ENCODE peak calls at places on chromosome 21, in eight cellular contexts. One of them, this sample, is unnamed.

GRCh38 chr21:33234618-33235520 is 5.1 kb downstream of the IFNAR2 start:
- DNase-seq in GM10248: no peak
- DNase-seq in Peyer's patch: no peak
- DNase-seq in tibial artery: no peak
- DNase-seq in dorsolateral prefrontal cortex: no peak
- DNase-seq in GM20000: no peak
- DNase-seq in AG09319: no peak
- DNase-seq in brain microvascular endothelial cell: no peak
- DNase-seq in this sample: no peak

GRCh38 chr21:46138383-46138970 is 16.9 kb downstream of the FTCD start:
- DNase-seq in dorsolateral prefrontal cortex: no peak
- DNase-seq in GM20000: no peak
- DNase-seq in Peyer's patch: no peak
- DNase-seq in brain microvascular endothelial cell: no peak
- DNase-seq in AG09319: no peak
- DNase-seq in GM10248: no peak
- DNase-seq in tibial artery: no peak
- DNase-seq in this sample: no peak

GRCh38 chr21:43644609-43645008 is 14.7 kb downstream of the HSF2BP start:
- DNase-seq in Peyer's patch: no peak
- DNase-seq in GM10248: no peak
- DNase-seq in tibial artery: peak; percentile 74
- DNase-seq in brain microvascular endothelial cell: peak; percentile 59
- DNase-seq in AG09319: no peak
- DNase-seq in GM20000: no peak
- DNase-seq in dorsolateral prefrontal cortex: peak; percentile 83
- DNase-seq in this sample: no peak

GRCh38 chr21:26365849-26366248 is 195.3 kb upstream of the APP start:
- DNase-seq in brain microvascular endothelial cell: no peak
- DNase-seq in Peyer's patch: no peak
- DNase-seq in tibial artery: no peak
- DNase-seq in GM10248: no peak
- DNase-seq in dorsolateral prefrontal cortex: no peak
- DNase-seq in GM20000: no peak
- DNase-seq in AG09319: no peak
- DNase-seq in this sample: no peak

GRCh38 chr21:34072145-34073031 is 990 bp upstream of the MRPS6 start:
- DNase-seq in dorsolateral prefrontal cortex: no peak
- DNase-seq in brain microvascular endothelial cell: no peak
- DNase-seq in AG09319: no peak
- DNase-seq in Peyer's patch: peak; percentile 56
- DNase-seq in GM10248: no peak
- DNase-seq in GM20000: no peak
- DNase-seq in tibial artery: peak; percentile 81
- DNase-seq in this sample: no peak

GRCh38 chr21:46307625-46308024 is 16.0 kb downstream of the C21orf58 start:
- DNase-seq in AG09319: no peak
- DNase-seq in brain microvascular endothelial cell: peak; percentile 48
- DNase-seq in GM20000: no peak
- DNase-seq in dorsolateral prefrontal cortex: no peak
- DNase-seq in tibial artery: no peak
- DNase-seq in Peyer's patch: no peak
- DNase-seq in GM10248: no peak
- DNase-seq in this sample: no peak

GRCh38 chr21:41612674-41613250 is 104.8 kb upstream of the TMPRSS2 start:
- DNase-seq in tibial artery: peak; percentile 97
- DNase-seq in AG09319: peak; percentile 97
- DNase-seq in GM10248: peak; percentile 58
- DNase-seq in Peyer's patch: peak; percentile 66
- DNase-seq in dorsolateral prefrontal cortex: peak; percentile 44
- DNase-seq in GM20000: peak; percentile 47
- DNase-seq in brain microvascular endothelial cell: peak; percentile 42
- DNase-seq in this sample: peak; percentile 70

GRCh38 chr21:42047821-42048613 is 23.1 kb upstream of the UMODL1 start:
- DNase-seq in AG09319: peak; percentile 56
- DNase-seq in GM20000: no peak
- DNase-seq in brain microvascular endothelial cell: peak; percentile 94
- DNase-seq in tibial artery: peak; percentile 94
- DNase-seq in GM10248: no peak
- DNase-seq in dorsolateral prefrontal cortex: no peak
- DNase-seq in Peyer's patch: no peak
- DNase-seq in this sample: no peak

GRCh38 chr21:32726742-32727477 is 903 bp downstream of the SYNJ1 start:
- DNase-seq in AG09319: no peak
- DNase-seq in dorsolateral prefrontal cortex: peak; percentile 27
- DNase-seq in tibial artery: peak; percentile 65
- DNase-seq in GM10248: peak; percentile 10
- DNase-seq in Peyer's patch: no peak
- DNase-seq in GM20000: peak; percentile 15
- DNase-seq in brain microvascular endothelial cell: peak; percentile 7
- DNase-seq in this sample: peak; percentile 16

GRCh38 chr21:21622460-21623234 is 624.4 kb downstream of the NCAM2 start:
- DNase-seq in brain microvascular endothelial cell: no peak
- DNase-seq in Peyer's patch: no peak
- DNase-seq in GM10248: no peak
- DNase-seq in AG09319: no peak
- DNase-seq in dorsolateral prefrontal cortex: no peak
- DNase-seq in GM20000: no peak
- DNase-seq in tibial artery: no peak
- DNase-seq in this sample: no peak

GRCh38 chr21:27694667-27695066 is 727.8 kb upstream of the ADAMTS5 start:
- DNase-seq in brain microvascular endothelial cell: no peak
- DNase-seq in dorsolateral prefrontal cortex: no peak
- DNase-seq in Peyer's patch: no peak
- DNase-seq in GM20000: no peak
- DNase-seq in GM10248: no peak
- DNase-seq in AG09319: no peak
- DNase-seq in tibial artery: no peak
- DNase-seq in this sample: no peak

GRCh38 chr21:41280115-41280919 is 36.3 kb upstream of the FAM3B start:
- DNase-seq in dorsolateral prefrontal cortex: no peak
- DNase-seq in tibial artery: no peak
- DNase-seq in AG09319: peak; percentile 43
- DNase-seq in Peyer's patch: no peak
- DNase-seq in GM20000: no peak
- DNase-seq in brain microvascular endothelial cell: no peak
- DNase-seq in GM10248: no peak
- DNase-seq in this sample: no peak

GRCh38 chr21:27505516-27505915 is 538.6 kb upstream of the ADAMTS5 start:
- DNase-seq in AG09319: peak; percentile 64
- DNase-seq in Peyer's patch: no peak
- DNase-seq in dorsolateral prefrontal cortex: no peak
- DNase-seq in brain microvascular endothelial cell: no peak
- DNase-seq in GM10248: no peak
- DNase-seq in tibial artery: no peak
- DNase-seq in GM20000: no peak
- DNase-seq in this sample: no peak

GRCh38 chr21:26115899-26116298 is 54.7 kb downstream of the APP start:
- DNase-seq in AG09319: peak; percentile 14
- DNase-seq in GM20000: no peak
- DNase-seq in GM10248: no peak
- DNase-seq in tibial artery: no peak
- DNase-seq in brain microvascular endothelial cell: peak; percentile 49
- DNase-seq in Peyer's patch: no peak
- DNase-seq in dorsolateral prefrontal cortex: no peak
- DNase-seq in this sample: no peak

GRCh38 chr21:34091607-34092006 is 18.2 kb downstream of the MRPS6 start:
- DNase-seq in GM20000: no peak
- DNase-seq in Peyer's patch: no peak
- DNase-seq in GM10248: no peak
- DNase-seq in tibial artery: no peak
- DNase-seq in AG09319: no peak
- DNase-seq in dorsolateral prefrontal cortex: no peak
- DNase-seq in brain microvascular endothelial cell: no peak
- DNase-seq in this sample: no peak

GRCh38 chr21:35614412-35614901 is 445.9 kb downstream of the SETD4 start:
- DNase-seq in AG09319: no peak
- DNase-seq in dorsolateral prefrontal cortex: no peak
- DNase-seq in Peyer's patch: no peak
- DNase-seq in tibial artery: no peak
- DNase-seq in GM10248: no peak
- DNase-seq in GM20000: no peak
- DNase-seq in brain microvascular endothelial cell: peak; percentile 55
- DNase-seq in this sample: no peak

GRCh38 chr21:35619184-35619583 is 441.1 kb downstream of the SETD4 start:
- DNase-seq in tibial artery: no peak
- DNase-seq in dorsolateral prefrontal cortex: no peak
- DNase-seq in GM20000: no peak
- DNase-seq in brain microvascular endothelial cell: peak; percentile 89
- DNase-seq in Peyer's patch: no peak
- DNase-seq in AG09319: no peak
- DNase-seq in GM10248: no peak
- DNase-seq in this sample: no peak

GRCh38 chr21:35615325-35615724 is 445.0 kb downstream of the SETD4 start:
- DNase-seq in AG09319: no peak
- DNase-seq in tibial artery: no peak
- DNase-seq in GM20000: no peak
- DNase-seq in Peyer's patch: no peak
- DNase-seq in brain microvascular endothelial cell: no peak
- DNase-seq in dorsolateral prefrontal cortex: no peak
- DNase-seq in GM10248: no peak
- DNase-seq in this sample: no peak

GRCh38 chr21:35617491-35617890 is 442.8 kb downstream of the SETD4 start:
- DNase-seq in brain microvascular endothelial cell: no peak
- DNase-seq in dorsolateral prefrontal cortex: no peak
- DNase-seq in AG09319: no peak
- DNase-seq in GM10248: no peak
- DNase-seq in Peyer's patch: no peak
- DNase-seq in GM20000: no peak
- DNase-seq in tibial artery: no peak
- DNase-seq in this sample: no peak

DNA sequence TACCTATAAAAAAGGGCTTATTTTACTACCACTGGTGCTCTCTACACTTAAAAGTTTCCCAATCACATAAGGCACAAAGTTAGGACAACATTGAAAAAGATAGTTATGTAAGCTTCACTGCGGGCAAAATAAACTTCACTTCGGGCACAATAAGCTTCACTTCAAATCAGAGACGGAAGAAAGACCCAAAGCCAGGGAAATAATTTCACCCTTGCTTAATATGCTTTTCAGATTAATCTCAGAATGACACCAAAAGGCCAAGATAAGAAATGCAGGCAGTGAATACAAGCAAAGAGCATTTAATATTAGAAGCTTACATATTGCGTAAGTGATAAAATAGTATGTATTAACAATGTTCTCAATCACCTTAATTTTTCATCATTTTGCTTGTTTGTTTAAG is 444.2 kb downstream of the SETD4 start:
- DNase-seq in tibial artery: no peak
- DNase-seq in dorsolateral prefrontal cortex: no peak
- DNase-seq in Peyer's patch: no peak
- DNase-seq in GM20000: no peak
- DNase-seq in GM10248: no peak
- DNase-seq in AG09319: peak; percentile 61
- DNase-seq in brain microvascular endothelial cell: peak; percentile 49
- DNase-seq in this sample: no peak
- TF ChIP-seq CTCF in tibial artery: peak; percentile 44
- TF ChIP-seq CTCF in dorsolateral prefrontal cortex: peak; percentile 49
- TF ChIP-seq CTCF in Peyer's patch: no peak
- TF ChIP-seq CTCF in GM20000: peak; percentile 39
- TF ChIP-seq CTCF in GM10248: peak; percentile 33
- TF ChIP-seq CTCF in AG09319: peak; percentile 59
- TF ChIP-seq CTCF in brain microvascular endothelial cell: peak; percentile 38
- TF ChIP-seq CTCF in this sample: peak; percentile 48

DNA sequence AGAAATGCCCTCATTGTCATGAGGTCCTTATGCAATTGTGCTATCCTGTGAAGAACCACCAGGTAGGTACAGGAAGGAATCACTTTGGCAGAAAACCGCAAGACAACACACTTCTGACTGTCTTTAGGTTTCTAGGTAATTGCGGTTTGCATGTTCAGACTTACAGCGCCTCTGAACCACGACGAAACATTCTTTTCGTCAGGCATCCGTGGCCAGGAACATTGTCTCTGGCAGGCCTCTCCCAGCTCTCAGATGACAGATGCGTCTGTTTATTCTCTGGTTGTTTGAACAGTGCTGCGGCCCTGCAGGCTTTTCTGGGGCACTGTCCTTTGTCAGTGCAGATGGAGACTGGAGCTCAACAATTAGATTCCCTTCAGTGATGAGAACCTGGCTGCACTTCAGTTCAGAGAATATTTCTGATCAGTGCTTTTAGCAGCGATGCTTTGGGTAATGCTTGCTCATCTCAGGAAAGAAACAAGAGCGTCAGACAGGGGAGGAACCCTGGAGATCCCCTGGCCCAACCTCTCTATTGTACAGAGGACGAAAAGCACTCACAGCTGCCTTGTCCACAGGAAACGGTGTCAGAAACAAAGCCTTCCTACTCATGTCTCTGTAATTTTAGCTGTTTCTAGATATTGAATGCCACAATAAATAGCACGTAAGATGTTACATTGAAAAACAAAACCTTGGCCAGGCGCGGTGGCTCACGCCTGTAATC is 63.5 kb downstream of the B3GALT5 start:
- DNase-seq in Peyer's patch: no peak
- DNase-seq in tibial artery: no peak
- DNase-seq in GM10248: no peak
- DNase-seq in AG09319: no peak
- DNase-seq in brain microvascular endothelial cell: peak; percentile 41
- DNase-seq in GM20000: peak; percentile 39
- DNase-seq in dorsolateral prefrontal cortex: no peak
- DNase-seq in this sample: no peak
- TF ChIP-seq CTCF in Peyer's patch: no peak
- TF ChIP-seq CTCF in tibial artery: no peak
- TF ChIP-seq CTCF in GM10248: no peak
- TF ChIP-seq CTCF in AG09319: no peak
- TF ChIP-seq CTCF in brain microvascular endothelial cell: no peak
- TF ChIP-seq CTCF in GM20000: no peak
- TF ChIP-seq CTCF in dorsolateral prefrontal cortex: no peak
- TF ChIP-seq CTCF in this sample: no peak

GRCh38 chr21:18991846-18992245 is 588.3 kb upstream of the TMPRSS15 start:
- DNase-seq in Peyer's patch: no peak
- DNase-seq in tibial artery: no peak
- DNase-seq in GM10248: no peak
- DNase-seq in dorsolateral prefrontal cortex: no peak
- DNase-seq in AG09319: no peak
- DNase-seq in GM20000: no peak
- DNase-seq in brain microvascular endothelial cell: no peak
- DNase-seq in this sample: no peak
- TF ChIP-seq CTCF in Peyer's patch: no peak
- TF ChIP-seq CTCF in tibial artery: no peak
- TF ChIP-seq CTCF in GM10248: no peak
- TF ChIP-seq CTCF in dorsolateral prefrontal cortex: no peak
- TF ChIP-seq CTCF in AG09319: no peak
- TF ChIP-seq CTCF in GM20000: no peak
- TF ChIP-seq CTCF in brain microvascular endothelial cell: no peak
- TF ChIP-seq CTCF in this sample: no peak

DNA sequence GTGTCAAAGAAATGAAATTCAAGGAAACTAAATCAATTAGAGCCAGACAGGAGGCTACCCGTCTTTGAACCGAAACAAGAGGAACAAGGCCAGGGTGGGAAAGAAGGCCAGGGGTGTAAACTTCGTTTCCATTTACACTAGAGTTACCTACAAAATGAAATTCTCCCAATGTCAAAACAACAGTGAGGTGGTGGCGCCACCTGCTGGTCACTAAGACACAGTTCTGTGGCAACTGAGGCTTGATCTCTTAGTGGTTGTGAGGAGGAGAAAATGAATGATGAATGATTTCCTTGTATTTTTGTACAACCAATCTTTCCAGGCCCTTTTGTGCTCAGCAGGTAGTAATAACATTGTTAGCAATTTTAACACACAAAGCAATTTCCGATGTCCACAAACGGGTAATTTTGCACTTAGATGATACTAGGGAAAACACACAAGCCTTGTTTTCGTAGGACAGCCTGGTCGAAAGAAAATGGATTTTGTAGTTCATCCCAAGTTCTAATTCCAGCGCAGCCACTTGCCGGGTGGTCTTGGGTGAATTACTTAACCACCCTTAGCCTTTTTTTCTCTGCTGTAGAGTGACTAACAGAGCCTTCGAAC is 54.8 kb upstream of the SOD1 start:
- DNase-seq in GM20000: peak; percentile 71
- DNase-seq in tibial artery: no peak
- DNase-seq in Peyer's patch: peak; percentile 83
- DNase-seq in AG09319: peak; percentile 23
- DNase-seq in dorsolateral prefrontal cortex: peak; percentile 70
- DNase-seq in GM10248: peak; percentile 70
- DNase-seq in brain microvascular endothelial cell: peak; percentile 32
- DNase-seq in this sample: peak; percentile 72
- TF ChIP-seq CTCF in GM20000: peak; percentile 74
- TF ChIP-seq CTCF in tibial artery: peak; percentile 80
- TF ChIP-seq CTCF in Peyer's patch: peak; percentile 68
- TF ChIP-seq CTCF in AG09319: peak; percentile 86
- TF ChIP-seq CTCF in dorsolateral prefrontal cortex: peak; percentile 98
- TF ChIP-seq CTCF in GM10248: peak; percentile 87
- TF ChIP-seq CTCF in brain microvascular endothelial cell: peak; percentile 86
- TF ChIP-seq CTCF in this sample: peak; percentile 87